ENCODE peak calls at places on chromosome 2, in four cellular contexts. Z, I, X and U are unnamed samples.
A peak's percentile ranks its signal among the peaks of the same experiment; 100 is the strongest.

GRCh38 chr2:22855761-22856184 is 529.2 kb upstream of the KLHL29 start:
- DNase-seq in I (no peak), Z (no peak), X (no peak), U (no peak)

GRCh38 chr2:54084600-54084999 is 30.8 kb upstream of the ACYP2 start:
- DNase-seq in Z (no peak), X (no peak), I (no peak), U (no peak)

GRCh38 chr2:230416061-230416721 is at the start of gene SP100:
- DNase-seq in I (peak; percentile 94), Z (peak; percentile 81), X (peak; percentile 76), U (peak; percentile 76)

GRCh38 chr2:218518876-218519275 is 49.3 kb downstream of the USP37 start:
- DNase-seq in Z (no peak), I (no peak), X (no peak), U (no peak)

GRCh38 chr2:163800889-163801498 is 65.2 kb upstream of the FIGN start:
- DNase-seq in Z (no peak), X (no peak), I (no peak), U (no peak)

GRCh38 chr2:55204536-55204935 is 27.6 kb downstream of the CLHC1 start:
- DNase-seq in I (no peak), Z (no peak), X (no peak), U (no peak)

GRCh38 chr2:121187351-121187921 is 97.6 kb downstream of the TFCP2L1 start:
- DNase-seq in I (no peak), X (no peak), Z (no peak), U (no peak)

GRCh38 chr2:196592912-196593881 is 46.3 kb upstream of the CCDC150 start:
- DNase-seq in I (peak; percentile 15), Z (peak; percentile 28), X (peak; percentile 84), U (no peak)

GRCh38 chr2:154489271-154489858 is 209.1 kb upstream of the KCNJ3 start:
- DNase-seq in X (no peak), Z (no peak), I (no peak), U (no peak)

GRCh38 chr2:217773539-217773938 is 229.3 kb downstream of the TNS1 start:
- DNase-seq in Z (no peak), X (no peak), I (no peak), U (no peak)

GRCh38 chr2:132651115-132652099 is 18.6 kb downstream of the LYPD1 start:
- DNase-seq in Z (no peak), I (peak; percentile 57), X (no peak), U (no peak)

GRCh38 chr2:231007159-231008045 is 11.5 kb downstream of the SPATA3 start:
- DNase-seq in Z (no peak), I (no peak), X (no peak), U (no peak)